ENCODE peak calls at places on chromosomes 2 and 18, in four cellular contexts. C is HepG2, T is H1, X is K562. H is an unnamed sample.

GRCh38 chr2:237154050-237154638 is 68.5 kb downstream of the COPS8 start:
- DNase-seq in C (peak; percentile 53), T (no peak), X (peak; percentile 11), H (peak; percentile 73)

GRCh38 chr2:43192939-43193651 is 33.3 kb downstream of the ZFP36L2 start:
- DNase-seq in C (peak; percentile 37), T (no peak), X (no peak), H (no peak)

GRCh38 chr2:179917272-179917671 is 55.9 kb upstream of the ZNF385B start:
- DNase-seq in C (peak; percentile 13), T (no peak), X (no peak), H (no peak)

GRCh38 chr18:26453370-26454030 is 94.9 kb downstream of the KCTD1 start:
- DNase-seq in C (no peak), T (no peak), X (no peak), H (no peak)

GRCh38 chr2:178109813-178110212 is 2.4 kb upstream of the RBM45 start:
- DNase-seq in C (peak; percentile 42), T (no peak), X (peak; percentile 29), H (peak; percentile 40)

GRCh38 chr18:75076286-75076685 is 132.7 kb downstream of the PTGR3 start:
- DNase-seq in C (no peak), T (no peak), X (no peak), H (no peak)

GRCh38 chr2:16660039-16660619 is 5.5 kb downstream of the CYRIA start:
- DNase-seq in C (no peak), T (no peak), X (no peak), H (no peak)

GRCh38 chr2:197196737-197197136 is 113.8 kb downstream of the ANKRD44 start:
- DNase-seq in C (no peak), T (no peak), X (no peak), H (no peak)

GRCh38 chr2:157174321-157174720 is 83.2 kb upstream of the GALNT5 start:
- DNase-seq in C (no peak), T (no peak), X (no peak), H (no peak)

GRCh38 chr2:159906315-159906714 is 108.3 kb upstream of the CD302 start:
- DNase-seq in C (peak; percentile 82), T (no peak), X (no peak), H (no peak)

GRCh38 chr18:70464343-70465114 is 175.7 kb downstream of the SOCS6 start:
- DNase-seq in C (peak; percentile 64), T (peak; percentile 34), X (peak; percentile 31), H (peak; percentile 44)

GRCh38 chr2:8090748-8091700 is 590.8 kb upstream of the ID2 start:
- DNase-seq in C (peak; percentile 99), T (no peak), X (peak; percentile 17), H (no peak)

GRCh38 chr2:101113441-101114267 is 37.5 kb downstream of the TBC1D8 start:
- DNase-seq in C (peak; percentile 88), T (peak; percentile 33), X (no peak), H (peak; percentile 75)

GRCh38 chr2:137969876-137970275 is 5.6 kb downstream of the HNMT start:
- DNase-seq in C (no peak), T (no peak), X (no peak), H (no peak)

GRCh38 chr2:137966043-137966442 is 1.8 kb downstream of the HNMT start:
- DNase-seq in C (no peak), T (no peak), X (no peak), H (no peak)

GRCh38 chr2:137967042-137967441 is 2.8 kb downstream of the HNMT start:
- DNase-seq in C (no peak), T (no peak), X (no peak), H (no peak)

GRCh38 chr2:137969418-137969765 is 5.1 kb downstream of the HNMT start:
- DNase-seq in C (no peak), T (no peak), X (no peak), H (no peak)

DNA sequence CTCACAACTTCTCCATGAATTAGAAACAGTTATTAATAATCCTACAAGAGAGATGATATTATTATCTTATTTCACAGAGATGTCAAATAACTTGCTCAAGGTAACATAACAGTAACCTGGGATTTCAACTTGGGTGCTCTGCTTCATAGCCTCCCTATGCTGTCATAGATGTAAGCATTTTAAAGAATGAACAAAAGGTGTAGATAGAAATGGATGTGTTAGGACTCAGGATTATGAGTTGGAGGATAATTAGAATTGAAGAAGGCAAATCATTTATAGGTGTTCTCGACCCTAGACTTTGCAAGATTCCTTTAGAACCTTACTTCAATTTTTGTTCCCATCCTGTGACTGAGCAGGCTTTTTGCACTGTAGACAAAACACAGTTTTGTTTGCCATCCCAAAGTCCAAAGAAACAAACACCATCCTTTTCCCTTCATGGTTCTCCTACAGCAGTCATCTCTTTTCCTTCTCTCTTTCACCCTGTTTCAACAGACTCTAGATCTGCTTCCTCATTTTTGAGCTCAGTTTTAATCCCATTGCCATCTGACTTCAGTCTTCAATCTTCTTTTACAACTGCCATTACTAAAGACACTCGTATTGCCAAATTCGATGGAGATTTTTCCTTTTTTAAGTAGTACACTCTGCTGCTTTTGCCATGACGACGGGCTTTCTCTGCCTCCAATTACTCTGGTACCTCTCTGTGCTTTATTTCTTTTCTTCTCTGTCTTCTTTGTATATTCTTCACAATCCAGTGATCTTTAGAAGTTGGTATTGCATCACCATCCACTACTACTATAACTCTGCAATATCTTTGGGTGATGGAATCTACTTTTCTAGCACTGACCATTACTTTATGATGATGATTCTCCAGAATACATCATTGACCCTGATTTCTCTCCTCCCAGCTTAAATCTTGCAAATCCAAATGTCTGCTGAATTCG is 4.5 kb downstream of the HNMT start:
- DNase-seq in C (peak; percentile 83), T (no peak), X (no peak), H (no peak)
- TF ChIP-seq JUND in C (no peak), T (no peak), X (no peak), H (no peak)

GRCh38 chr2:140472676-140473075 is 1658.1 kb downstream of the LRP1B start:
- DNase-seq in C (no peak), T (no peak), X (no peak), H (no peak)
- TF ChIP-seq JUND in C (no peak), T (no peak), X (no peak), H (no peak)

DNA sequence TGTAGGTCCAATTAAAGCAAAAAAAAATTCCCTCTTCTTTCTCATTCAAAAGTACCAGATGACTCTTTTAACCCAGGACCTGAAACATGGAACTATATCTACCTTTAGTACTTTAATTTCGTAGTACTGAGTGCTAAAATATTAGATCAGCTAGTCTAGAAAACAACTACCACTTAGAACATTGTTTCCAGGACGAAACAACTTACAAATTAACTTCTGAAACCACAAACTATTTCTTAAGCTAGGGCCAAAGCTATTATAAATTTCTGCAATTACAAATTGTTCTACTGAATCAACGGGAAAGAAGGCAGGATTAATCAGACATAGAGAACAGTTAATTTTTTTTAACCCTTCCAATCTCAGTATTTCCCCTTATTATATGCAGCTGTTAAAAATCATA is 39.9 kb downstream of the DARS1 start:
- DNase-seq in C (no peak), T (no peak), X (no peak), H (no peak)
- TF ChIP-seq JUND in C (no peak), T (no peak), X (no peak), H (no peak)

GRCh38 chr2:190717306-190717705 is 68.4 kb downstream of the NAB1 start:
- DNase-seq in C (no peak), T (no peak), X (no peak), H (no peak)

GRCh38 chr2:190716176-190716807 is 67.4 kb downstream of the NAB1 start:
- DNase-seq in C (no peak), T (no peak), X (no peak), H (no peak)

GRCh38 chr2:190720276-190720675 is 71.4 kb downstream of the NAB1 start:
- DNase-seq in C (no peak), T (no peak), X (no peak), H (no peak)

GRCh38 chr2:190718652-190719526 is 70.0 kb downstream of the NAB1 start:
- DNase-seq in C (peak; percentile 30), T (peak; percentile 29), X (no peak), H (peak; percentile 89)

GRCh38 chr2:190717764-190718651 is 69.1 kb downstream of the NAB1 start:
- DNase-seq in C (no peak), T (no peak), X (no peak), H (no peak)
- TF ChIP-seq JUND in C (no peak), T (no peak), X (no peak), H (no peak)